ENCODE peak calls at places on chromosome 21, in five cellular contexts. X is tibial artery, S is frontal cortex, F is posterior cingulate gyrus, G is WTC11. V is an unnamed sample.

GRCh38 chr21:41557884-41558283 is 49.9 kb upstream of the TMPRSS2 start:
- DNase-seq in X (no peak), S (no peak), F (no peak), G (no peak), V (no peak)

GRCh38 chr21:41107602-41108001 is 60.4 kb upstream of the BACE2 start:
- DNase-seq in X (no peak), S (no peak), F (no peak), G (no peak), V (no peak)

GRCh38 chr21:44374601-44375280 is 21.3 kb downstream of the TRPM2 start:
- DNase-seq in X (no peak), S (no peak), F (no peak), G (no peak), V (peak)

GRCh38 chr21:17976139-17976538 is 157.0 kb upstream of the C21orf91 start:
- DNase-seq in X (no peak), S (no peak), F (no peak), G (no peak), V (no peak)

GRCh38 chr21:34890724-34891609 is 158.1 kb downstream of the RUNX1 start:
- DNase-seq in X (peak), S (no peak), F (no peak), G (peak), V (peak)

GRCh38 chr21:45736042-45736704 is 92.6 kb downstream of the PCBP3 start:
- DNase-seq in X (no peak), S (no peak), F (no peak), G (no peak), V (no peak)

GRCh38 chr21:21387891-21388290 is 389.7 kb downstream of the NCAM2 start:
- DNase-seq in X (no peak), S (no peak), F (no peak), G (no peak), V (no peak)

GRCh38 chr21:42614811-42615342 is 38.5 kb upstream of the PDE9A start:
- DNase-seq in X (no peak), S (no peak), F (no peak), G (no peak), V (peak)

GRCh38 chr21:26425576-26425975 is 147.5 kb downstream of the CYYR1 start:
- DNase-seq in X (no peak), S (no peak), F (no peak), G (no peak), V (no peak)

GRCh38 chr21:37264808-37265207 is 2.3 kb downstream of the VPS26C start:
- DNase-seq in X (no peak), S (no peak), F (no peak), G (no peak), V (no peak)

GRCh38 chr21:25515484-25516405 is 91.5 kb downstream of the MRPL39 start:
- DNase-seq in X (no peak), S (no peak), F (no peak), G (no peak), V (no peak)

GRCh38 chr21:31520506-31521163 is 138.9 kb upstream of the SOD1 start:
- DNase-seq in X (no peak), S (no peak), F (no peak), G (no peak), V (no peak)

GRCh38 chr21:46605759-46606426 is 1.0 kb upstream of the S100B start:
- DNase-seq in X (peak), S (peak), F (peak), G (no peak), V (no peak)

GRCh38 chr21:45721656-45722055 is 78.1 kb downstream of the PCBP3 start:
- DNase-seq in X (no peak), S (no peak), F (no peak), G (no peak), V (no peak)

GRCh38 chr21:34936874-34937563 is 112.1 kb downstream of the RUNX1 start:
- DNase-seq in X (no peak), S (no peak), F (no peak), G (no peak), V (no peak)